ENCODE peak calls at places on chromosomes 7 and 10, in six cellular contexts. One of them, this sample, is unnamed.

GRCh38 chr7:23712368-23713284 is 2.6 kb downstream of the STK31 start:
- DNase-seq in AG04449: peak; percentile 29
- DNase-seq in sigmoid colon: no peak
- DNase-seq in neural crest cell: no peak
- DNase-seq in WTC11: no peak
- DNase-seq in fibroblast of the aortic adventitia: peak; percentile 87
- DNase-seq in this sample: no peak

GRCh38 chr10:133391249-133391635 is 2.7 kb upstream of the MTG1 start:
- DNase-seq in AG04449: no peak
- DNase-seq in sigmoid colon: peak; percentile 34
- DNase-seq in neural crest cell: no peak
- DNase-seq in WTC11: no peak
- DNase-seq in fibroblast of the aortic adventitia: no peak
- DNase-seq in this sample: no peak

GRCh38 chr10:48215983-48216505 is 58.5 kb downstream of the FRMPD2 start:
- DNase-seq in AG04449: no peak
- DNase-seq in sigmoid colon: no peak
- DNase-seq in neural crest cell: no peak
- DNase-seq in WTC11: no peak
- DNase-seq in fibroblast of the aortic adventitia: no peak
- DNase-seq in this sample: no peak

GRCh38 chr10:59047180-59047579 is 129.3 kb upstream of the PHYHIPL start:
- DNase-seq in AG04449: no peak
- DNase-seq in sigmoid colon: no peak
- DNase-seq in neural crest cell: no peak
- DNase-seq in WTC11: no peak
- DNase-seq in fibroblast of the aortic adventitia: no peak
- DNase-seq in this sample: no peak

GRCh38 chr7:519974-520458 is 370 bp upstream of the PDGFA start:
- DNase-seq in AG04449: no peak
- DNase-seq in sigmoid colon: peak; percentile 80
- DNase-seq in neural crest cell: peak; percentile 33
- DNase-seq in WTC11: peak; percentile 78
- DNase-seq in fibroblast of the aortic adventitia: peak; percentile 44
- DNase-seq in this sample: peak; percentile 59

GRCh38 chr10:18949391-18949790 is 99.2 kb upstream of the MALRD1 start:
- DNase-seq in AG04449: no peak
- DNase-seq in sigmoid colon: no peak
- DNase-seq in neural crest cell: no peak
- DNase-seq in WTC11: no peak
- DNase-seq in fibroblast of the aortic adventitia: peak; percentile 14
- DNase-seq in this sample: no peak

GRCh38 chr10:79274279-79275104 is 72.8 kb upstream of the PPIF start:
- DNase-seq in AG04449: no peak
- DNase-seq in sigmoid colon: peak; percentile 98
- DNase-seq in neural crest cell: no peak
- DNase-seq in WTC11: no peak
- DNase-seq in fibroblast of the aortic adventitia: peak; percentile 59
- DNase-seq in this sample: no peak

GRCh38 chr7:142626420-142627035 is 122.7 kb upstream of the PRSS1 start:
- DNase-seq in AG04449: no peak
- DNase-seq in sigmoid colon: no peak
- DNase-seq in neural crest cell: peak; percentile 67
- DNase-seq in WTC11: peak; percentile 89
- DNase-seq in fibroblast of the aortic adventitia: peak; percentile 36
- DNase-seq in this sample: peak; percentile 38

GRCh38 chr7:83514977-83515376 is 134.0 kb downstream of the SEMA3E start:
- DNase-seq in AG04449: no peak
- DNase-seq in sigmoid colon: no peak
- DNase-seq in neural crest cell: no peak
- DNase-seq in WTC11: peak; percentile 45
- DNase-seq in fibroblast of the aortic adventitia: no peak
- DNase-seq in this sample: no peak

GRCh38 chr7:100430450-100431285 is 1.0 kb downstream of the MEPCE start:
- DNase-seq in AG04449: no peak
- DNase-seq in sigmoid colon: peak; percentile 73
- DNase-seq in neural crest cell: no peak
- DNase-seq in WTC11: peak; percentile 26
- DNase-seq in fibroblast of the aortic adventitia: no peak
- DNase-seq in this sample: no peak

GRCh38 chr7:30447466-30447865 is 31.1 kb downstream of the NOD1 start:
- DNase-seq in AG04449: no peak
- DNase-seq in sigmoid colon: peak; percentile 30
- DNase-seq in neural crest cell: no peak
- DNase-seq in WTC11: no peak
- DNase-seq in fibroblast of the aortic adventitia: no peak
- DNase-seq in this sample: no peak

GRCh38 chr7:156966387-156966786 is 16.9 kb downstream of the NOM1 start:
- DNase-seq in AG04449: no peak
- DNase-seq in sigmoid colon: no peak
- DNase-seq in neural crest cell: no peak
- DNase-seq in WTC11: no peak
- DNase-seq in fibroblast of the aortic adventitia: no peak
- DNase-seq in this sample: no peak

GRCh38 chr7:156964971-156965370 is 15.5 kb downstream of the NOM1 start:
- DNase-seq in AG04449: no peak
- DNase-seq in sigmoid colon: no peak
- DNase-seq in neural crest cell: no peak
- DNase-seq in WTC11: no peak
- DNase-seq in fibroblast of the aortic adventitia: no peak
- DNase-seq in this sample: no peak

GRCh38 chr7:156975620-156976019 is 26.1 kb downstream of the NOM1 start:
- DNase-seq in AG04449: no peak
- DNase-seq in sigmoid colon: no peak
- DNase-seq in neural crest cell: no peak
- DNase-seq in WTC11: no peak
- DNase-seq in fibroblast of the aortic adventitia: no peak
- DNase-seq in this sample: no peak

GRCh38 chr7:156968183-156968582 is 18.7 kb downstream of the NOM1 start:
- DNase-seq in AG04449: no peak
- DNase-seq in sigmoid colon: no peak
- DNase-seq in neural crest cell: no peak
- DNase-seq in WTC11: no peak
- DNase-seq in fibroblast of the aortic adventitia: no peak
- DNase-seq in this sample: no peak

DNA sequence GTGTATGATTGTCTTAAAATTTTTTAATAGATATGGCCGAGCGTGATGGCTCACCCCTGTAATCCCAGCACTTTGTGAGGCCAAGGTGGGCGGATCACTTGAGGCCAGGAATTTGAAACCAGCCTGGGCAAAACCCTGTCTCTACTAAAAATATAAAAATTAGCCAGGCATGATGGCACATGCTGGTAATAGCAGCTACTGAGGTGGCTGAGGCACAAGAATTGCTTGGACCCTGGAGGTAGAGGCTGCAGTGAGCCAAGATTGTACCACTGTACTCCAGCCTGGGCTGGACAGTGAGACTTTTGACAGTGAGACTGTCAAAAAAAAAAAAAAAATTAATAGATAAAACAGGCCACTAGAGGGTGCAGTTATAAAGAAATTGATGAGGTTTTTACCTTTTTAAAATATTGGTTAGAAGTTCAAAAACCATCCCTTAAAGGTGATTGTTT is 20.5 kb downstream of the NOM1 start:
- DNase-seq in AG04449: no peak
- DNase-seq in sigmoid colon: no peak
- DNase-seq in neural crest cell: no peak
- DNase-seq in WTC11: no peak
- DNase-seq in fibroblast of the aortic adventitia: peak; percentile 41
- DNase-seq in this sample: no peak
- TF ChIP-seq CTCF in AG04449: no peak
- TF ChIP-seq CTCF in sigmoid colon: no peak
- TF ChIP-seq CTCF in neural crest cell: peak; percentile 66
- TF ChIP-seq CTCF in WTC11: peak; percentile 11
- TF ChIP-seq CTCF in fibroblast of the aortic adventitia: no peak
- TF ChIP-seq CTCF in this sample: peak; percentile 59

GRCh38 chr7:28409716-28410627 is 2.3 kb upstream of the CREB5 start:
- DNase-seq in AG04449: no peak
- DNase-seq in sigmoid colon: peak; percentile 84
- DNase-seq in neural crest cell: peak; percentile 41
- DNase-seq in WTC11: peak; percentile 64
- DNase-seq in fibroblast of the aortic adventitia: peak; percentile 41
- DNase-seq in this sample: peak; percentile 43
- TF ChIP-seq CTCF in AG04449: no peak
- TF ChIP-seq CTCF in sigmoid colon: no peak
- TF ChIP-seq CTCF in neural crest cell: no peak
- TF ChIP-seq CTCF in WTC11: no peak
- TF ChIP-seq CTCF in fibroblast of the aortic adventitia: no peak
- TF ChIP-seq CTCF in this sample: no peak

DNA sequence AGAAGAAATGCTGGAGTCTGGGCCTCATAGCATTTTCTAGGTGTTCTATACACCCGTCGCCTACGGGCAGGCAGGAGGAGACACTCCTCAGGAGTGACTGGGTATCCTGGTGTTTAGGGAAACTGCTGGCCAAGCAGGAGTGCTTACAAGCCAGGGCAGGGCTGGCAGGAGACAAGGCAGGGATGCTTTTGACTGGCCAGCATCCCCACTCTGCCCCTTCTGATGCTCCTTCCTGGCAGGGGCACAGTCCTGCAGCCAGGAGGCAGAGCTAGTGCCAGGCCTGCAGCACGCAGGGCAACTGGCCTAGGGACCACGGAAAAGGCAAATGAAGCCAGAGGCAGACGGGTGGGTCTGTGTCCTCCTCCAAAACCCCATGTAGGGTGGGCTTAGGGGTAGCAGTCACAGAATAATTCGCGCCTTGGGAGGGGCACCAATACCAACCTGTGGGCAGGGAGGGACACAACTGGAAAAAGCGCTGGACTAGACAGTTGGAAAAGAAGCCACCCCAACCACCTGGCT is 4.9 kb downstream of the IMPDH1 start:
- DNase-seq in AG04449: no peak
- DNase-seq in sigmoid colon: no peak
- DNase-seq in neural crest cell: no peak
- DNase-seq in WTC11: no peak
- DNase-seq in fibroblast of the aortic adventitia: no peak
- DNase-seq in this sample: no peak
- TF ChIP-seq CTCF in AG04449: peak; percentile 39
- TF ChIP-seq CTCF in sigmoid colon: no peak
- TF ChIP-seq CTCF in neural crest cell: no peak
- TF ChIP-seq CTCF in WTC11: no peak
- TF ChIP-seq CTCF in fibroblast of the aortic adventitia: peak; percentile 32
- TF ChIP-seq CTCF in this sample: no peak

DNA sequence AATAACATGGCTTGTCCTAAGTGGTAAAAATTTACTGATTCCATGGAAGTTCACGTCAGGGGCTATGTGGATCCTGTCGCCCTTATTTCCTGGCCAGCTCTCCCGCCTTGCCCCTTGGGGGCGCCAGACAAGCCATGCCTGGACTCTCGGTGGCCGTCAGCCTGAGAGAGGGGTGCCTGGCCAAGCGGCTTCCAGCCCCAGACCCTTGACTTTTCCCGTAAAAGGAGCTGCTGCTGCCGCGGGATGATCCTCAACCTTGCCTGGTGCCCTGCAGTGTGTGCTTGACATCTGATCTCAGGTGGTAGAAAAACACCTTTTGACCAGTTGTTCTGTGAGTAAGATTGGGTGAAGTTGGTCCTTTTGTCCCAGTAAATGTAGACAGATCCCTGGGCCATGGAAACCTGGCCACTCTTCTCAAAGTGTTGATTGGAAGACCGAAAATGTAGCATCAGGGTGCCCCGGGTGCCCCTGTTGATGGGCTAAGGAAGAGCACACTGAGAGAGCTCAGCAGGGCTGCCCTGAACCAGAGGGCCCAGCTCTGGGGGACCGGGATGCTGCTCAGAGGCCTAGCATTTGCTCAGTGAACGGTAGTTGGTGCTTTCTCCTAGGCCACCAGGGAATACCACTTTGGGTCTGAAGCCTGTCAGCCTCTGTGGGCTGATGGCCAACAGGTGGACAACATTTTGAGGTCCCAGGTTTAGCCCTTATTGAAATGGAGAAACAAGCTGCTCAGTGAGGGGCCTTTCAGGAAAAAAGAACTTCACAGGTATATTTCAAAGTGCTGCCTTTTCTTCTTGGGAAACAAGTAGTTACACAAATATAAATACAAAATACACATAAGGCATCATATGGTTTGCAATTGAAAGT is 162.5 kb downstream of the LRMDA start:
- DNase-seq in AG04449: no peak
- DNase-seq in sigmoid colon: no peak
- DNase-seq in neural crest cell: no peak
- DNase-seq in WTC11: peak; percentile 75
- DNase-seq in fibroblast of the aortic adventitia: no peak
- DNase-seq in this sample: peak; percentile 24
- TF ChIP-seq CTCF in AG04449: no peak
- TF ChIP-seq CTCF in sigmoid colon: no peak
- TF ChIP-seq CTCF in neural crest cell: peak; percentile 40
- TF ChIP-seq CTCF in WTC11: peak; percentile 49
- TF ChIP-seq CTCF in fibroblast of the aortic adventitia: no peak
- TF ChIP-seq CTCF in this sample: peak; percentile 62

GRCh38 chr10:118080817-118081216 is 34.1 kb upstream of the RAB11FIP2 start:
- DNase-seq in AG04449: no peak
- DNase-seq in sigmoid colon: no peak
- DNase-seq in neural crest cell: no peak
- DNase-seq in WTC11: no peak
- DNase-seq in fibroblast of the aortic adventitia: no peak
- DNase-seq in this sample: no peak
- TF ChIP-seq CTCF in AG04449: no peak
- TF ChIP-seq CTCF in sigmoid colon: no peak
- TF ChIP-seq CTCF in neural crest cell: no peak
- TF ChIP-seq CTCF in WTC11: no peak
- TF ChIP-seq CTCF in fibroblast of the aortic adventitia: no peak
- TF ChIP-seq CTCF in this sample: no peak

GRCh38 chr7:113408999-113409398 is 290.6 kb upstream of the SMIM30 start:
- DNase-seq in AG04449: no peak
- DNase-seq in sigmoid colon: no peak
- DNase-seq in neural crest cell: no peak
- DNase-seq in WTC11: no peak
- DNase-seq in fibroblast of the aortic adventitia: no peak
- DNase-seq in this sample: no peak

GRCh38 chr7:113405296-113406056 is 287.1 kb upstream of the SMIM30 start:
- DNase-seq in AG04449: no peak
- DNase-seq in sigmoid colon: no peak
- DNase-seq in neural crest cell: no peak
- DNase-seq in WTC11: no peak
- DNase-seq in fibroblast of the aortic adventitia: no peak
- DNase-seq in this sample: no peak

GRCh38 chr7:113402005-113402404 is 283.7 kb upstream of the SMIM30 start:
- DNase-seq in AG04449: no peak
- DNase-seq in sigmoid colon: no peak
- DNase-seq in neural crest cell: no peak
- DNase-seq in WTC11: no peak
- DNase-seq in fibroblast of the aortic adventitia: no peak
- DNase-seq in this sample: no peak

GRCh38 chr7:113404245-113404644 is 285.9 kb upstream of the SMIM30 start:
- DNase-seq in AG04449: no peak
- DNase-seq in sigmoid colon: no peak
- DNase-seq in neural crest cell: no peak
- DNase-seq in WTC11: peak; percentile 24
- DNase-seq in fibroblast of the aortic adventitia: no peak
- DNase-seq in this sample: no peak
- TF ChIP-seq CTCF in AG04449: no peak
- TF ChIP-seq CTCF in sigmoid colon: no peak
- TF ChIP-seq CTCF in neural crest cell: peak; percentile 29
- TF ChIP-seq CTCF in WTC11: peak; percentile 23
- TF ChIP-seq CTCF in fibroblast of the aortic adventitia: no peak
- TF ChIP-seq CTCF in this sample: peak; percentile 25